ENCODE peak calls at places on chromosome 11, in ten cellular contexts. M, Q, K, J, S, P, Y, G, A and F are unnamed samples.

GRCh38 chr11:65581928-65582327 is 6.1 kb downstream of the EHBP1L1 start:
- DNase-seq in J (no peak), M (no peak), G (no peak), K (no peak), A (no peak), Q (peak), Y (no peak), P (no peak), S (no peak), F (no peak)

GRCh38 chr11:61091373-61092279 is 10.7 kb upstream of the CD5 start:
- DNase-seq in P (no peak), K (no peak), G (no peak), S (no peak), A (no peak), M (no peak), Y (peak), Q (no peak), J (no peak), F (no peak)

GRCh38 chr11:8040921-8041285 is 40.1 kb upstream of the TUB start:
- DNase-seq in J (no peak), Y (no peak), M (no peak), A (no peak), P (no peak), Q (no peak), G (no peak), K (no peak), S (no peak), F (no peak)

GRCh38 chr11:62922653-62923371 is 1.6 kb upstream of the CHRM1 start:
- DNase-seq in M (no peak), S (peak), Y (no peak), K (peak), Q (no peak), G (no peak), P (no peak), A (no peak), J (peak), F (no peak)

GRCh38 chr11:86669424-86669823 is 3.0 kb downstream of the ME3 start:
- DNase-seq in K (no peak), A (no peak), G (no peak), P (no peak), Q (no peak), S (no peak), Y (no peak), J (peak), M (no peak), F (no peak)

GRCh38 chr11:27806122-27806521 is 105.9 kb upstream of the BDNF start:
- DNase-seq in M (no peak), Q (no peak), J (no peak), K (peak), A (no peak), G (no peak), Y (no peak), P (no peak), S (no peak), F (no peak)

GRCh38 chr11:27698872-27699241 is 1.4 kb downstream of the BDNF start:
- DNase-seq in G (peak), K (peak), M (no peak), Q (peak), A (peak), J (peak), Y (peak), S (peak), P (peak), F (no peak)

GRCh38 chr11:3920148-3920852 is 64.8 kb downstream of the STIM1 start:
- DNase-seq in K (no peak), M (no peak), P (no peak), A (no peak), S (no peak), Q (no peak), J (peak), G (peak), Y (peak), F (no peak)

GRCh38 chr11:43503417-43503816 is 144.7 kb downstream of the TTC17 start:
- DNase-seq in G (no peak), J (peak), A (no peak), K (no peak), M (no peak), Y (no peak), S (no peak), Q (no peak), P (no peak), F (no peak)

GRCh38 chr11:11691296-11692141 is 69.7 kb upstream of the GALNT18 start:
- DNase-seq in S (peak), K (peak), J (no peak), P (peak), Y (no peak), A (peak), G (no peak), Q (peak), M (no peak), F (no peak)

GRCh38 chr11:83403990-83404389 is 117.8 kb upstream of the CCDC90B start:
- DNase-seq in A (no peak), Q (no peak), G (no peak), M (no peak), Y (no peak), S (no peak), J (no peak), P (no peak), K (no peak), F (no peak)

GRCh38 chr11:106379712-106380111 is 302.2 kb downstream of the AASDHPPT start:
- DNase-seq in J (no peak), A (no peak), Y (no peak), S (no peak), Q (no peak), P (no peak), M (no peak), G (no peak), K (no peak), F (no peak)

GRCh38 chr11:115912484-115912945 is 408.3 kb upstream of the CADM1 start:
- DNase-seq in G (no peak), S (peak), J (no peak), Y (no peak), M (no peak), K (peak), A (no peak), P (peak), Q (no peak), F (no peak)

GRCh38 chr11:67119577-67120391 is 721 bp downstream of the KDM2A start:
- DNase-seq in Y (peak), S (peak), G (no peak), K (peak), Q (peak), J (peak), M (no peak), A (peak), P (no peak), F (no peak)

GRCh38 chr11:5684627-5685362 is at the start of gene TRIM5:
- DNase-seq in K (peak), P (no peak), J (peak), S (peak), A (peak), Y (peak), Q (peak), G (peak), M (no peak), F (peak)

GRCh38 chr11:120131941-120132644 is 5.8 kb downstream of the TRIM29 start:
- DNase-seq in K (no peak), G (no peak), A (no peak), Y (no peak), S (no peak), M (no peak), P (no peak), Q (no peak), J (no peak), F (no peak)

GRCh38 chr11:93082900-93083299 is 113.4 kb downstream of the MTNR1B start:
- DNase-seq in Y (no peak), A (no peak), G (no peak), S (no peak), J (no peak), Q (no peak), M (no peak), P (no peak), K (no peak), F (no peak)